ENCODE peak calls at places on chromosomes 13 and 19, in five cellular contexts. P is GM23338, E is GM10248, J is fibroblast of lung, K is osteocyte. H is an unnamed sample.

GRCh38 chr19:15025237-15025636 is 24.0 kb upstream of the CASP14 start:
- DNase-seq in P (peak; percentile 63), E (no peak), J (no peak), K (no peak), H (no peak)

GRCh38 chr19:17436874-17437267 is 11.6 kb downstream of the TMEM221 start:
- DNase-seq in P (peak; percentile 10), E (no peak), J (no peak), K (no peak), H (no peak)

GRCh38 chr19:40539070-40539469 is 37.6 kb upstream of the SHKBP1 start:
- DNase-seq in P (peak; percentile 42), E (no peak), J (no peak), K (no peak), H (no peak)

GRCh38 chr13:78827471-78827870 is 168.5 kb upstream of the OBI1 start:
- DNase-seq in P (peak; percentile 38), E (no peak), J (no peak), K (no peak), H (no peak)

GRCh38 chr13:64278493-64278892 is 2862.8 kb upstream of the PCDH20 start:
- DNase-seq in P (no peak), E (no peak), J (peak; percentile 79), K (no peak), H (no peak)

GRCh38 chr13:105333416-105333815 is 1202.0 kb downstream of the EFNB2 start:
- DNase-seq in P (no peak), E (no peak), J (peak; percentile 34), K (no peak), H (no peak)

GRCh38 chr13:45851171-45851889 is at the start of gene SIAH3:
- DNase-seq in P (peak; percentile 68), E (no peak), J (peak; percentile 40), K (no peak), H (no peak)

GRCh38 chr13:32222046-32222676 is 93.0 kb downstream of the ZAR1L start:
- DNase-seq in P (no peak), E (no peak), J (no peak), K (no peak), H (no peak)

GRCh38 chr19:3320354-3320670 is 46.1 kb upstream of the NFIC start:
- DNase-seq in P (no peak), E (no peak), J (peak; percentile 54), K (no peak), H (no peak)

GRCh38 chr19:18007939-18008673 is at the start of gene ARRDC2:
- DNase-seq in P (peak; percentile 95), E (peak; percentile 98), J (peak; percentile 83), K (peak; percentile 96), H (peak; percentile 74)

GRCh38 chr13:40509876-40510275 is 156.6 kb downstream of the FOXO1 start:
- DNase-seq in P (no peak), E (no peak), J (no peak), K (no peak), H (no peak)

GRCh38 chr19:17441241-17442135 is 7.0 kb downstream of the TMEM221 start:
- DNase-seq in P (peak; percentile 75), E (peak; percentile 37), J (peak; percentile 71), K (no peak), H (no peak)

DNA sequence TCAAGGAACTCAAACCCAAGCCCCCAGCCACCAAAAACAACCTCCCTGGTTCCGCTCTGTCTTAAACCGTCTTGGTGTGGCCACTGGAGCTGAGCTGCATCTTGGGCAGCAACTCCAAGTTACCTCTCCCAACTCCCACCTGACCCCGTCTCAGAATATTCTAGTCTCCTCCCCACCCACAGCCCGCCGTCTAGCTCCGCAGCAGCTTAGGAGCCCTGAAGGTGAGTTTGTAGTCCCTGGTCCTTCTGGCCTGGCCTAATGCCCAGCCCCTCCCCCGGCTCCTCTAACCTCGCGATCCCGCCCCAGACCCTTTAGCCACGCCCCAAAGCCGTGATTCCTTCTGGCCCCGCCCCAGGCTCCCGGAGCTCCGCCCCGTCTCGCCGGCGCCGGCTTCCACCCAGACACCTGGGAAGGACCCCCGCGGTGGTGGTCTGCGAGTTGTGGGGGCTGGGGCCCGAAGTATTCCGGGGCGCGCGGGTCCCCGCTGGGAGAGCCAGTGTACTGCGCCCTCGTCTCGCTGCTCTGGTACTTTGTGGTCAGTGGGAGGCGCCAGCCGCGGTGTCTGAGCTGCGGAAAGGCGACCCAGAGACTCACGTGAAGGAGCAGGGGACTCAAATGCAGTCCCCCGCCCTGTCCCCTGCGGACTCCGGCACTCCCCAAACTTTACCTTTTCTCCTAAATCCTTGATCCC is 2.5 kb upstream of the LHB start:
- DNase-seq in P (peak; percentile 93), E (peak; percentile 84), J (no peak), K (no peak), H (no peak)
- TF ChIP-seq CTCF in P (peak; percentile 28), E (peak; percentile 5), J (peak; percentile 11), K (peak; percentile 10), H (peak; percentile 6)

GRCh38 chr13:26628706-26629105 is 71.2 kb downstream of the WASF3 start:
- DNase-seq in P (peak; percentile 42), E (no peak), J (peak; percentile 34), K (no peak), H (no peak)
- TF ChIP-seq CTCF in P (peak; percentile 28), E (no peak), J (peak; percentile 36), K (peak; percentile 21), H (peak; percentile 33)

DNA sequence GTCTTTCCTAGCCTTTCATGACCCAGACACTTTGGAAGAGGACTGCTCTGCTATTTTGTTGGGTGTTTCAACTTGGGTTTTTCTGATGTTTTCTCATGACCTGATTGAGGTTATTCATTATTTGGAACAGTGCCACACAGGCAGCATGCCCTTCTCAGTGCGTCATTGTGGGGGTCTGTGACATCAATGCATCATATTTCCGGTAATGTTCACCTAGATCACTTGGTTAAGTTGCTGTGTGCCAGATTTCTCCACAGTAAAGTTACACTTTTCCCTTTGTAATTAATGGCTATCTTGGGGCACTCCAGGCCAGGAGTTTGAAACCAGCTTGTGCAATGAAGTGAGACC is 124.4 kb downstream of the SIPA1L3 start:
- DNase-seq in P (no peak), E (no peak), J (peak; percentile 93), K (no peak), H (no peak)
- TF ChIP-seq CTCF in P (no peak), E (no peak), J (no peak), K (no peak), H (no peak)

GRCh38 chr19:31459430-31459829 is 110.2 kb upstream of the TSHZ3 start:
- DNase-seq in P (peak; percentile 53), E (no peak), J (no peak), K (no peak), H (no peak)
- TF ChIP-seq CTCF in P (no peak), E (no peak), J (peak; percentile 15), K (no peak), H (no peak)